ENCODE peak calls at places on chromosomes 16 and 17, in nine cellular contexts. Z is epithelial cell of esophagus, K is brain microvascular endothelial cell, T is fibroblast of pulmonary artery, S is thoracic aorta, D is MCF 10A, O is lower leg skin, U is right atrium auricular region, Q is BE2C. P is an unnamed sample.

GRCh38 chr17:17911003-17911613 is 61.1 kb downstream of the TOM1L2 start:
- DNase-seq in Z (no peak), K (no peak), T (no peak), S (no peak), D (no peak), O (no peak), U (no peak), Q (peak), P (no peak)

GRCh38 chr16:46757339-46758050 is 9.4 kb upstream of the MYLK3 start:
- DNase-seq in Z (no peak), K (no peak), T (no peak), S (no peak), D (peak), O (no peak), U (peak), Q (peak), P (no peak)

GRCh38 chr17:70137451-70138230 is 31.7 kb upstream of the KCNJ2 start:
- DNase-seq in Z (peak), K (peak), T (peak), S (peak), D (peak), O (peak), U (peak), Q (no peak), P (no peak)

GRCh38 chr16:2919511-2920255 is 8.0 kb downstream of the FLYWCH1 start:
- DNase-seq in Z (peak), K (peak), T (peak), S (no peak), D (peak), O (peak), U (peak), Q (peak), P (no peak)

GRCh38 chr17:50565559-50566350 is 5.2 kb downstream of the CACNA1G start:
- DNase-seq in Z (no peak), K (no peak), T (peak), S (no peak), D (no peak), O (no peak), U (no peak), Q (no peak), P (no peak)

GRCh38 chr17:42980274-42980765 is at the start of gene RUNDC1:
- DNase-seq in Z (peak), K (peak), T (peak), S (peak), D (peak), O (peak), U (peak), Q (peak), P (peak)

GRCh38 chr17:78239489-78239931 is 8.1 kb downstream of the TMEM235 start:
- DNase-seq in Z (no peak), K (no peak), T (no peak), S (no peak), D (no peak), O (no peak), U (no peak), Q (no peak), P (no peak)

GRCh38 chr17:79400989-79401703 is 209.7 kb downstream of the RBFOX3 start:
- DNase-seq in Z (peak), K (peak), T (peak), S (no peak), D (peak), O (peak), U (peak), Q (peak), P (peak)

GRCh38 chr17:56581635-56582605 is 11.6 kb upstream of the NOG start:
- DNase-seq in Z (no peak), K (no peak), T (no peak), S (no peak), D (no peak), O (no peak), U (no peak), Q (no peak), P (no peak)

GRCh38 chr16:55499951-55500350 is 8.9 kb upstream of the LPCAT2 start:
- DNase-seq in Z (peak), K (peak), T (peak), S (no peak), D (peak), O (peak), U (peak), Q (peak), P (peak)

GRCh38 chr17:73586921-73587680 is 57.1 kb downstream of the SDK2 start:
- DNase-seq in Z (peak), K (no peak), T (no peak), S (no peak), D (peak), O (no peak), U (no peak), Q (peak), P (no peak)

GRCh38 chr16:84917492-84917891 is 93.8 kb downstream of the ZDHHC7 start:
- DNase-seq in Z (no peak), K (no peak), T (no peak), S (no peak), D (no peak), O (no peak), U (no peak), Q (no peak), P (no peak)

GRCh38 chr16:84396537-84397008 is 28.2 kb downstream of the ATP2C2 start:
- DNase-seq in Z (peak), K (no peak), T (no peak), S (no peak), D (peak), O (no peak), U (no peak), Q (no peak), P (no peak)

GRCh38 chr17:13403982-13404931 is 197.5 kb downstream of the HS3ST3A1 start:
- DNase-seq in Z (no peak), K (no peak), T (no peak), S (no peak), D (no peak), O (no peak), U (no peak), Q (peak), P (no peak)

GRCh38 chr16:1424028-1424427 is 3.5 kb upstream of the UQCC4 start:
- DNase-seq in Z (no peak), K (no peak), T (no peak), S (no peak), D (no peak), O (no peak), U (no peak), Q (no peak), P (no peak)
- TF ChIP-seq CTCF in Z (no peak), K (no peak), T (no peak), S (no peak), D (no peak), O (no peak), U (no peak), Q (no peak), P (no peak)

DNA sequence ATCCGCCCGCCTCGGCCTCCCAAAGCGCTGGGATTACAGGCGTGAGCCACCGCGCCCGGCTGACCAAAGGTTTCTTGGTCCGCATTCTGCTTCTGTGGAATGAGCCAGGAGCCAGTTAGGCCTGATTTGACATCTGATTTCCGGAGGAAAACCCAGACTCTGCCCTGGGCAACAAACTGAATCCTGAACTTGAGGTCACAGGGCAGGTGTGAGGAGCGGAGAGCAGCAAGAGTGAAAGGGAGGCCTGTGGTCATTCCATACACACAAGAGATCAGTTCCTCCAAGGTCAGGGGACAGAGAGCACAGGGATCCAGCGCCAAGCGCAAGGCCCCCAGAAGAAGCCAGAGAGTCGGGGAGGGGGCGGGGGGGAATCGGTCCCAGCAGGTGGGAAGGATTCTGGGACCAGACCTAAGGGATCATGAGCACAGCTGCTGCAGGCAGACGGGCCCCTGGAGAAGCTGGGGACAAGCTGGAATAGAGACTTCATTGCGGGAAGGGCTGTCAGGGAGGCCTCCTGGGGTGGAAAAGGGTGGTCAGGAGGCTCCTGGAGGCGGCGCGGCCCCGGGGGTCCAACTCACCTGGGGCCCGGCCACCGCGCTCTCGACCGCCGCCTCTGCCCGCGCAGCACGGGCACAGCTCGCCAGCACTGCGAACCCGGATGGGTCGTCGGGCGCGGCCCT is 436 bp downstream of the SHPK start:
- DNase-seq in Z (no peak), K (no peak), T (no peak), S (no peak), D (no peak), O (no peak), U (no peak), Q (no peak), P (no peak)
- TF ChIP-seq CTCF in Z (no peak), K (no peak), T (no peak), S (peak), D (no peak), O (no peak), U (no peak), Q (no peak), P (no peak)

DNA sequence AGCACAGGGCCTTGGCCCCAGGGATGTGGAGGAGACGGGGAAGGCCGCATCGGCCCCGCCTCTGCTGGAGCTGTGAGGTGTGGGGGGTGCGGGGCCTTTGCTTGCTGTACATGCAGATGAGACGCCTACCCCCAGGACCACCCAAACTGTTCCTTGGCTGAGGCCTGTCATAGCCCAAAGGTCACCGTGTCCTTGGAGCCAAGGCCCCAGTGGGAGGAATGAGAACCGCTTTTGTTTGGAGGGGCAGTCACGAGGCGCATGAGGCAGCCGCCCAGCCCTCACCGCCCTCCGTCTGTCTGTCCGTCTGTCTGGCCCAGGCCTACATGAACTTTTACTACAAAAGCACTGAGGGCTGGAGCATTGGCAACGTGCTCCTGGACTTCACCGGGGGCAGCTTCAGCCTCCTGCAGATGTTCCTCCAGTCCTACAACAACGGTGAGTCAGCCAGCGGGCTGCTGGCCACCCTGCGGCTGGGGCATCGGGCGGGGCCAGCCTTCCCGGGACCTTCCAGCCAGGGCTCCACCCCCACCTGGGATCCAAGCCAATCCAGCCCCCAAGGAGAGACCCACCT is 8.8 kb downstream of the TAX1BP3 start:
- DNase-seq in Z (peak), K (peak), T (peak), S (peak), D (peak), O (peak), U (peak), Q (no peak), P (peak)
- TF ChIP-seq CTCF in Z (no peak), K (peak), T (peak), S (peak), D (no peak), O (no peak), U (peak), Q (no peak), P (peak)

GRCh38 chr17:76474894-76475293 is 7.5 kb downstream of the AANAT start:
- DNase-seq in Z (no peak), K (no peak), T (no peak), S (no peak), D (no peak), O (no peak), U (no peak), Q (no peak), P (no peak)

GRCh38 chr17:76472258-76472645 is 4.8 kb downstream of the AANAT start:
- DNase-seq in Z (no peak), K (no peak), T (no peak), S (no peak), D (no peak), O (no peak), U (no peak), Q (no peak), P (no peak)

GRCh38 chr17:76474238-76474637 is 6.8 kb downstream of the AANAT start:
- DNase-seq in Z (no peak), K (no peak), T (no peak), S (no peak), D (no peak), O (no peak), U (no peak), Q (no peak), P (no peak)

GRCh38 chr17:76472726-76473125 is 5.3 kb downstream of the AANAT start:
- DNase-seq in Z (no peak), K (no peak), T (no peak), S (no peak), D (no peak), O (no peak), U (no peak), Q (no peak), P (peak)

DNA sequence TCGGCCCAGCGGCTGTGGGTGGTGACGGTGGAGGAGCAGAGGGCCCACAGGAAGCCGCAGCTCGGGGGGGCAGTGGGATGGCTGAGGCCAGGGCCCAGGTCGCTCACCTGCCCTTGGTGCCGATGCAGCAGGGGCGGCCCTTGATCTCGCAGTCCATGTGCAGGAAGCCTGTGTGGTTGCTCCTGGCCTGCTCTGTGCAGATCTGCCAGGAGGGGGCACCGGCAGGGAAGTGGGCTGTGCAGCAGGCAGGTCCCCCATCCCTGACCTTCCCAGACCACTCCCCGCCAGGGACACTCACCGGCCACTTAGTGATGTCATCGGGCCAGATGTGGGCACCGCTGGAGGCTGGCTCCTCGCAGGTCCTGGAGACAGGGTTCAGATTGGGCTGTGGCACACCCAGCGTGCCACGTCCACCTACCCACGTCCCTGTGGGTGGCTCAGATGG is 6.2 kb downstream of the AANAT start:
- DNase-seq in Z (no peak), K (no peak), T (no peak), S (no peak), D (no peak), O (no peak), U (no peak), Q (peak), P (peak)
- TF ChIP-seq CTCF in Z (peak), K (peak), T (peak), S (no peak), D (no peak), O (no peak), U (peak), Q (peak), P (peak)

GRCh38 chr16:75022567-75022966 is 23.7 kb downstream of the ZNRF1 start:
- DNase-seq in Z (no peak), K (no peak), T (no peak), S (no peak), D (no peak), O (no peak), U (no peak), Q (no peak), P (no peak)
- TF ChIP-seq CTCF in Z (no peak), K (no peak), T (no peak), S (no peak), D (no peak), O (no peak), U (no peak), Q (no peak), P (no peak)

GRCh38 chr17:65562206-65562531 is 721 bp upstream of the AXIN2 start:
- DNase-seq in Z (no peak), K (no peak), T (no peak), S (no peak), D (no peak), O (no peak), U (no peak), Q (no peak), P (no peak)

GRCh38 chr17:65559483-65559801 is 2.0 kb downstream of the AXIN2 start:
- DNase-seq in Z (no peak), K (no peak), T (no peak), S (no peak), D (no peak), O (no peak), U (no peak), Q (no peak), P (no peak)

GRCh38 chr17:65560628-65561371 is 648 bp downstream of the AXIN2 start:
- DNase-seq in Z (peak), K (peak), T (peak), S (peak), D (peak), O (peak), U (peak), Q (peak), P (peak)

GRCh38 chr17:65559802-65560627 is 1.4 kb downstream of the AXIN2 start:
- DNase-seq in Z (no peak), K (no peak), T (peak), S (no peak), D (no peak), O (peak), U (no peak), Q (peak), P (no peak)

GRCh38 chr17:65561394-65562205 is at the start of gene AXIN2:
- DNase-seq in Z (peak), K (peak), T (peak), S (peak), D (peak), O (peak), U (peak), Q (peak), P (peak)
- TF ChIP-seq CTCF in Z (peak), K (peak), T (no peak), S (peak), D (no peak), O (no peak), U (peak), Q (peak), P (no peak)

DNA sequence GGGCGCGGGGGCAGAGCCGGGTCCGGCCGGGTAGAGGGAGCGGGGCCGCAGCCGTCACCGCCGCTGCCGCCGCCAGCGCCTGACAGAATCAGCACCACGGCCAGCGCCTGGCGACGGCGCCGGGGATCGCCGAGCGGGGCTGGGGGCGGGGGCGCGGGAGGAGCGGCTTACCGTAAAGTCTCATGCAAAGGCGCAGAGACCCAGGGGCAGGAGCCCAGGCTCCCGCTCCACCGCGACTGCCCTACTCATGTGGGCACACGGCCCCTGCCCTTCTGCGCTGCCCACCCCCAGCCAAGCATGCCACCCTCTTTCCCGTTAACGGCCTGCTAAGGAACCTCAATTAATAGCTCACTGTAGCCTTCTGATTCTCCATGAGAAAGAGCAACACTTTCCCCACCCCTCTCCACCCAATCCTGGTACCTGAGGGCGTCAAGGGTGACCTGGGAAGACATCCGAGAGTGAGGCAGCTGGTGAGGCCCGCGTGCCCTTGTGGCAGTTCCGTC is at the start of gene SEZ6:
- DNase-seq in Z (peak), K (peak), T (peak), S (no peak), D (peak), O (no peak), U (peak), Q (peak), P (peak)
- TF ChIP-seq CTCF in Z (no peak), K (no peak), T (no peak), S (peak), D (no peak), O (no peak), U (peak), Q (peak), P (no peak)

GRCh38 chr16:88569985-88570690 is at the start of gene ZC3H18:
- DNase-seq in Z (peak), K (peak), T (peak), S (peak), D (peak), O (peak), U (peak), Q (peak), P (peak)
- TF ChIP-seq CTCF in Z (no peak), K (no peak), T (no peak), S (no peak), D (no peak), O (no peak), U (peak), Q (no peak), P (no peak)

GRCh38 chr16:74275031-74275636 is 21.5 kb upstream of the PSMD7 start:
- DNase-seq in Z (peak), K (no peak), T (peak), S (no peak), D (peak), O (no peak), U (no peak), Q (no peak), P (no peak)
- TF ChIP-seq CTCF in Z (peak), K (peak), T (peak), S (peak), D (peak), O (no peak), U (peak), Q (peak), P (peak)

DNA sequence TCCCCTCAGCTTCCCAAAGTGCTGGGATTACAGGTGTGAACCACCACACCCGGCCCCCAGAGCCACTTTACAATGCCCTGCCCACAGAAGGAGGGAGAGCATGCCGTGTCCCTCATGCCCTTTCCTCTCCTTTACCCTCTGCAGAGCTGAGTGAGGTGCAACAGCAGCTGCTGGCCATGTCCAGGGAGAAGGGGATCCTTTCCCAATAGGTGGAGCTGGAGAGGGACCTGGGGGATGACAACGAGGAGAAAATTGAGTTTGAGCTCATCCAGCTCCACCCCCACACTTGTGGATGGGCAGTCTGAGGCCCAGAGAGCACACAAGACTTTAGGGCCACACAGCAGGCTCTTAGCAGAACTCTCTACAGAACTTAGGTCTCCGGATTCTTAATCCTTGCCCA is 7.9 kb upstream of the GSDMA start:
- DNase-seq in Z (no peak), K (no peak), T (no peak), S (no peak), D (no peak), O (no peak), U (no peak), Q (no peak), P (no peak)
- TF ChIP-seq CTCF in Z (no peak), K (no peak), T (no peak), S (no peak), D (no peak), O (no peak), U (no peak), Q (no peak), P (no peak)